ENCODE peak calls at places on chromosomes 11 and 22, in ten cellular contexts. One of them, this sample, is unnamed.

GRCh38 chr11:121964591-121964990 is 151.4 kb downstream of the BLID start:
- DNase-seq in A673: peak
- DNase-seq in activated CD4-positive, alpha-beta T cell treated with anti-CD3 and anti-CD28 coated beads for 36 hours: no peak
- DNase-seq in nucleus accumbens: no peak
- DNase-seq in ELR: peak
- DNase-seq in coronary artery: no peak
- DNase-seq in AML-193: no peak
- DNase-seq in AG10803: peak
- DNase-seq in AG20443: peak
- DNase-seq in stimulated activated CD8-positive, alpha-beta memory T cell treated with anti-CD3 and anti-CD28 coated beads, Interleukin-4, amount 100 ng/mL, for 24 hours: no peak
- DNase-seq in this sample: no peak

GRCh38 chr11:46391578-46392420 is at the start of gene CHRM4:
- DNase-seq in A673: peak
- DNase-seq in activated CD4-positive, alpha-beta T cell treated with anti-CD3 and anti-CD28 coated beads for 36 hours: peak
- DNase-seq in nucleus accumbens: no peak
- DNase-seq in ELR: peak
- DNase-seq in coronary artery: no peak
- DNase-seq in AML-193: no peak
- DNase-seq in AG10803: no peak
- DNase-seq in AG20443: peak
- DNase-seq in stimulated activated CD8-positive, alpha-beta memory T cell treated with anti-CD3 and anti-CD28 coated beads, Interleukin-4, amount 100 ng/mL, for 24 hours: no peak
- DNase-seq in this sample: no peak

GRCh38 chr11:72599325-72600117 is 74.7 kb downstream of the PDE2A start:
- DNase-seq in A673: no peak
- DNase-seq in activated CD4-positive, alpha-beta T cell treated with anti-CD3 and anti-CD28 coated beads for 36 hours: no peak
- DNase-seq in nucleus accumbens: no peak
- DNase-seq in ELR: peak
- DNase-seq in coronary artery: no peak
- DNase-seq in AML-193: no peak
- DNase-seq in AG10803: no peak
- DNase-seq in AG20443: peak
- DNase-seq in stimulated activated CD8-positive, alpha-beta memory T cell treated with anti-CD3 and anti-CD28 coated beads, Interleukin-4, amount 100 ng/mL, for 24 hours: no peak
- DNase-seq in this sample: no peak

GRCh38 chr22:31141551-31141950 is 1.2 kb upstream of the PLA2G3 start:
- DNase-seq in A673: no peak
- DNase-seq in activated CD4-positive, alpha-beta T cell treated with anti-CD3 and anti-CD28 coated beads for 36 hours: no peak
- DNase-seq in nucleus accumbens: no peak
- DNase-seq in ELR: no peak
- DNase-seq in coronary artery: no peak
- DNase-seq in AML-193: no peak
- DNase-seq in AG10803: no peak
- DNase-seq in AG20443: no peak
- DNase-seq in stimulated activated CD8-positive, alpha-beta memory T cell treated with anti-CD3 and anti-CD28 coated beads, Interleukin-4, amount 100 ng/mL, for 24 hours: no peak
- DNase-seq in this sample: no peak

GRCh38 chr11:57539342-57539741 is 1.9 kb downstream of the SMTNL1 start:
- DNase-seq in A673: no peak
- DNase-seq in activated CD4-positive, alpha-beta T cell treated with anti-CD3 and anti-CD28 coated beads for 36 hours: no peak
- DNase-seq in nucleus accumbens: no peak
- DNase-seq in ELR: no peak
- DNase-seq in coronary artery: no peak
- DNase-seq in AML-193: no peak
- DNase-seq in AG10803: no peak
- DNase-seq in AG20443: no peak
- DNase-seq in stimulated activated CD8-positive, alpha-beta memory T cell treated with anti-CD3 and anti-CD28 coated beads, Interleukin-4, amount 100 ng/mL, for 24 hours: no peak
- DNase-seq in this sample: no peak

GRCh38 chr11:13135385-13136271 is 126.5 kb downstream of the RASSF10 start:
- DNase-seq in A673: no peak
- DNase-seq in activated CD4-positive, alpha-beta T cell treated with anti-CD3 and anti-CD28 coated beads for 36 hours: no peak
- DNase-seq in nucleus accumbens: peak
- DNase-seq in ELR: peak
- DNase-seq in coronary artery: no peak
- DNase-seq in AML-193: no peak
- DNase-seq in AG10803: peak
- DNase-seq in AG20443: peak
- DNase-seq in stimulated activated CD8-positive, alpha-beta memory T cell treated with anti-CD3 and anti-CD28 coated beads, Interleukin-4, amount 100 ng/mL, for 24 hours: no peak
- DNase-seq in this sample: no peak

GRCh38 chr11:44524751-44525171 is 40.7 kb upstream of the CD82 start:
- DNase-seq in A673: peak
- DNase-seq in activated CD4-positive, alpha-beta T cell treated with anti-CD3 and anti-CD28 coated beads for 36 hours: no peak
- DNase-seq in nucleus accumbens: no peak
- DNase-seq in ELR: no peak
- DNase-seq in coronary artery: no peak
- DNase-seq in AML-193: no peak
- DNase-seq in AG10803: no peak
- DNase-seq in AG20443: no peak
- DNase-seq in stimulated activated CD8-positive, alpha-beta memory T cell treated with anti-CD3 and anti-CD28 coated beads, Interleukin-4, amount 100 ng/mL, for 24 hours: no peak
- DNase-seq in this sample: no peak

GRCh38 chr11:76524461-76524860 is 79.6 kb downstream of the EMSY start:
- DNase-seq in A673: no peak
- DNase-seq in activated CD4-positive, alpha-beta T cell treated with anti-CD3 and anti-CD28 coated beads for 36 hours: no peak
- DNase-seq in nucleus accumbens: no peak
- DNase-seq in ELR: peak
- DNase-seq in coronary artery: no peak
- DNase-seq in AML-193: no peak
- DNase-seq in AG10803: no peak
- DNase-seq in AG20443: no peak
- DNase-seq in stimulated activated CD8-positive, alpha-beta memory T cell treated with anti-CD3 and anti-CD28 coated beads, Interleukin-4, amount 100 ng/mL, for 24 hours: no peak
- DNase-seq in this sample: no peak

GRCh38 chr11:93905384-93905783 is 55.0 kb upstream of the VSTM5 start:
- DNase-seq in A673: no peak
- DNase-seq in activated CD4-positive, alpha-beta T cell treated with anti-CD3 and anti-CD28 coated beads for 36 hours: no peak
- DNase-seq in nucleus accumbens: no peak
- DNase-seq in ELR: peak
- DNase-seq in coronary artery: no peak
- DNase-seq in AML-193: no peak
- DNase-seq in AG10803: peak
- DNase-seq in AG20443: peak
- DNase-seq in stimulated activated CD8-positive, alpha-beta memory T cell treated with anti-CD3 and anti-CD28 coated beads, Interleukin-4, amount 100 ng/mL, for 24 hours: no peak
- DNase-seq in this sample: no peak

GRCh38 chr11:8267831-8268529 is 4.3 kb upstream of the LMO1 start:
- DNase-seq in A673: no peak
- DNase-seq in activated CD4-positive, alpha-beta T cell treated with anti-CD3 and anti-CD28 coated beads for 36 hours: peak
- DNase-seq in nucleus accumbens: no peak
- DNase-seq in ELR: no peak
- DNase-seq in coronary artery: no peak
- DNase-seq in AML-193: no peak
- DNase-seq in AG10803: no peak
- DNase-seq in AG20443: peak
- DNase-seq in stimulated activated CD8-positive, alpha-beta memory T cell treated with anti-CD3 and anti-CD28 coated beads, Interleukin-4, amount 100 ng/mL, for 24 hours: no peak
- DNase-seq in this sample: no peak

GRCh38 chr11:121249039-121249663 is 43.4 kb upstream of the SC5D start:
- DNase-seq in A673: peak
- DNase-seq in activated CD4-positive, alpha-beta T cell treated with anti-CD3 and anti-CD28 coated beads for 36 hours: peak
- DNase-seq in nucleus accumbens: no peak
- DNase-seq in ELR: peak
- DNase-seq in coronary artery: no peak
- DNase-seq in AML-193: peak
- DNase-seq in AG10803: peak
- DNase-seq in AG20443: peak
- DNase-seq in stimulated activated CD8-positive, alpha-beta memory T cell treated with anti-CD3 and anti-CD28 coated beads, Interleukin-4, amount 100 ng/mL, for 24 hours: no peak
- DNase-seq in this sample: no peak

GRCh38 chr11:9688716-9689511 is 25.0 kb downstream of the SWAP70 start:
- DNase-seq in A673: peak
- DNase-seq in activated CD4-positive, alpha-beta T cell treated with anti-CD3 and anti-CD28 coated beads for 36 hours: peak
- DNase-seq in nucleus accumbens: peak
- DNase-seq in ELR: peak
- DNase-seq in coronary artery: no peak
- DNase-seq in AML-193: peak
- DNase-seq in AG10803: peak
- DNase-seq in AG20443: peak
- DNase-seq in stimulated activated CD8-positive, alpha-beta memory T cell treated with anti-CD3 and anti-CD28 coated beads, Interleukin-4, amount 100 ng/mL, for 24 hours: no peak
- DNase-seq in this sample: no peak

GRCh38 chr11:95608093-95608492 is 181.5 kb downstream of the FAM76B start:
- DNase-seq in A673: no peak
- DNase-seq in activated CD4-positive, alpha-beta T cell treated with anti-CD3 and anti-CD28 coated beads for 36 hours: no peak
- DNase-seq in nucleus accumbens: no peak
- DNase-seq in ELR: no peak
- DNase-seq in coronary artery: no peak
- DNase-seq in AML-193: no peak
- DNase-seq in AG10803: peak
- DNase-seq in AG20443: no peak
- DNase-seq in stimulated activated CD8-positive, alpha-beta memory T cell treated with anti-CD3 and anti-CD28 coated beads, Interleukin-4, amount 100 ng/mL, for 24 hours: no peak
- DNase-seq in this sample: no peak

GRCh38 chr22:46072981-46073682 is 77.2 kb upstream of the PPARA start:
- DNase-seq in A673: peak
- DNase-seq in activated CD4-positive, alpha-beta T cell treated with anti-CD3 and anti-CD28 coated beads for 36 hours: no peak
- DNase-seq in nucleus accumbens: no peak
- DNase-seq in ELR: peak
- DNase-seq in coronary artery: peak
- DNase-seq in AML-193: no peak
- DNase-seq in AG10803: no peak
- DNase-seq in AG20443: no peak
- DNase-seq in stimulated activated CD8-positive, alpha-beta memory T cell treated with anti-CD3 and anti-CD28 coated beads, Interleukin-4, amount 100 ng/mL, for 24 hours: no peak
- DNase-seq in this sample: no peak

GRCh38 chr22:44358723-44359440 is 46.1 kb upstream of the SHISAL1 start:
- DNase-seq in A673: no peak
- DNase-seq in activated CD4-positive, alpha-beta T cell treated with anti-CD3 and anti-CD28 coated beads for 36 hours: no peak
- DNase-seq in nucleus accumbens: no peak
- DNase-seq in ELR: no peak
- DNase-seq in coronary artery: peak
- DNase-seq in AML-193: no peak
- DNase-seq in AG10803: no peak
- DNase-seq in AG20443: no peak
- DNase-seq in stimulated activated CD8-positive, alpha-beta memory T cell treated with anti-CD3 and anti-CD28 coated beads, Interleukin-4, amount 100 ng/mL, for 24 hours: no peak
- DNase-seq in this sample: no peak

GRCh38 chr22:46671824-46672432 is 51.7 kb downstream of the GRAMD4 start:
- DNase-seq in A673: no peak
- DNase-seq in activated CD4-positive, alpha-beta T cell treated with anti-CD3 and anti-CD28 coated beads for 36 hours: no peak
- DNase-seq in nucleus accumbens: no peak
- DNase-seq in ELR: no peak
- DNase-seq in coronary artery: no peak
- DNase-seq in AML-193: no peak
- DNase-seq in AG10803: no peak
- DNase-seq in AG20443: no peak
- DNase-seq in stimulated activated CD8-positive, alpha-beta memory T cell treated with anti-CD3 and anti-CD28 coated beads, Interleukin-4, amount 100 ng/mL, for 24 hours: no peak
- DNase-seq in this sample: no peak

GRCh38 chr11:88398372-88399140 is 61.0 kb upstream of the CTSC start:
- DNase-seq in A673: no peak
- DNase-seq in activated CD4-positive, alpha-beta T cell treated with anti-CD3 and anti-CD28 coated beads for 36 hours: no peak
- DNase-seq in nucleus accumbens: no peak
- DNase-seq in ELR: peak
- DNase-seq in coronary artery: no peak
- DNase-seq in AML-193: no peak
- DNase-seq in AG10803: peak
- DNase-seq in AG20443: peak
- DNase-seq in stimulated activated CD8-positive, alpha-beta memory T cell treated with anti-CD3 and anti-CD28 coated beads, Interleukin-4, amount 100 ng/mL, for 24 hours: no peak
- DNase-seq in this sample: no peak

GRCh38 chr11:44986315-44986714 is 35.6 kb upstream of the TP53I11 start:
- DNase-seq in A673: no peak
- DNase-seq in activated CD4-positive, alpha-beta T cell treated with anti-CD3 and anti-CD28 coated beads for 36 hours: no peak
- DNase-seq in nucleus accumbens: no peak
- DNase-seq in ELR: no peak
- DNase-seq in coronary artery: no peak
- DNase-seq in AML-193: no peak
- DNase-seq in AG10803: no peak
- DNase-seq in AG20443: no peak
- DNase-seq in stimulated activated CD8-positive, alpha-beta memory T cell treated with anti-CD3 and anti-CD28 coated beads, Interleukin-4, amount 100 ng/mL, for 24 hours: no peak
- DNase-seq in this sample: no peak

GRCh38 chr11:10041803-10042202 is 252.2 kb downstream of the SBF2 start:
- DNase-seq in A673: no peak
- DNase-seq in activated CD4-positive, alpha-beta T cell treated with anti-CD3 and anti-CD28 coated beads for 36 hours: no peak
- DNase-seq in nucleus accumbens: no peak
- DNase-seq in ELR: no peak
- DNase-seq in coronary artery: no peak
- DNase-seq in AML-193: peak
- DNase-seq in AG10803: no peak
- DNase-seq in AG20443: no peak
- DNase-seq in stimulated activated CD8-positive, alpha-beta memory T cell treated with anti-CD3 and anti-CD28 coated beads, Interleukin-4, amount 100 ng/mL, for 24 hours: no peak
- DNase-seq in this sample: no peak

GRCh38 chr11:96000064-96000463 is 76.2 kb upstream of the MTMR2 start:
- DNase-seq in A673: no peak
- DNase-seq in activated CD4-positive, alpha-beta T cell treated with anti-CD3 and anti-CD28 coated beads for 36 hours: no peak
- DNase-seq in nucleus accumbens: no peak
- DNase-seq in ELR: no peak
- DNase-seq in coronary artery: no peak
- DNase-seq in AML-193: no peak
- DNase-seq in AG10803: peak
- DNase-seq in AG20443: no peak
- DNase-seq in stimulated activated CD8-positive, alpha-beta memory T cell treated with anti-CD3 and anti-CD28 coated beads, Interleukin-4, amount 100 ng/mL, for 24 hours: no peak
- DNase-seq in this sample: no peak

GRCh38 chr11:119782673-119783072 is 53.7 kb upstream of the NECTIN1 start:
- DNase-seq in A673: no peak
- DNase-seq in activated CD4-positive, alpha-beta T cell treated with anti-CD3 and anti-CD28 coated beads for 36 hours: no peak
- DNase-seq in nucleus accumbens: no peak
- DNase-seq in ELR: no peak
- DNase-seq in coronary artery: no peak
- DNase-seq in AML-193: no peak
- DNase-seq in AG10803: peak
- DNase-seq in AG20443: peak
- DNase-seq in stimulated activated CD8-positive, alpha-beta memory T cell treated with anti-CD3 and anti-CD28 coated beads, Interleukin-4, amount 100 ng/mL, for 24 hours: no peak
- DNase-seq in this sample: no peak

GRCh38 chr11:92276773-92277172 is 52.2 kb downstream of the FAT3 start:
- DNase-seq in A673: no peak
- DNase-seq in activated CD4-positive, alpha-beta T cell treated with anti-CD3 and anti-CD28 coated beads for 36 hours: no peak
- DNase-seq in nucleus accumbens: no peak
- DNase-seq in ELR: peak
- DNase-seq in coronary artery: no peak
- DNase-seq in AML-193: no peak
- DNase-seq in AG10803: peak
- DNase-seq in AG20443: peak
- DNase-seq in stimulated activated CD8-positive, alpha-beta memory T cell treated with anti-CD3 and anti-CD28 coated beads, Interleukin-4, amount 100 ng/mL, for 24 hours: no peak
- DNase-seq in this sample: no peak

GRCh38 chr22:38132794-38133193 is 22.3 kb upstream of the BAIAP2L2 start:
- DNase-seq in A673: no peak
- DNase-seq in activated CD4-positive, alpha-beta T cell treated with anti-CD3 and anti-CD28 coated beads for 36 hours: no peak
- DNase-seq in nucleus accumbens: no peak
- DNase-seq in ELR: no peak
- DNase-seq in coronary artery: no peak
- DNase-seq in AML-193: no peak
- DNase-seq in AG10803: no peak
- DNase-seq in AG20443: no peak
- DNase-seq in stimulated activated CD8-positive, alpha-beta memory T cell treated with anti-CD3 and anti-CD28 coated beads, Interleukin-4, amount 100 ng/mL, for 24 hours: no peak
- DNase-seq in this sample: no peak

GRCh38 chr11:8355418-8355742 is 91.7 kb upstream of the LMO1 start:
- DNase-seq in A673: no peak
- DNase-seq in activated CD4-positive, alpha-beta T cell treated with anti-CD3 and anti-CD28 coated beads for 36 hours: no peak
- DNase-seq in nucleus accumbens: no peak
- DNase-seq in ELR: no peak
- DNase-seq in coronary artery: no peak
- DNase-seq in AML-193: no peak
- DNase-seq in AG10803: no peak
- DNase-seq in AG20443: no peak
- DNase-seq in stimulated activated CD8-positive, alpha-beta memory T cell treated with anti-CD3 and anti-CD28 coated beads, Interleukin-4, amount 100 ng/mL, for 24 hours: no peak
- DNase-seq in this sample: no peak

GRCh38 chr22:43212434-43212952 is 25.6 kb upstream of the TTLL12 start:
- DNase-seq in A673: no peak
- DNase-seq in activated CD4-positive, alpha-beta T cell treated with anti-CD3 and anti-CD28 coated beads for 36 hours: no peak
- DNase-seq in nucleus accumbens: no peak
- DNase-seq in ELR: no peak
- DNase-seq in coronary artery: no peak
- DNase-seq in AML-193: no peak
- DNase-seq in AG10803: no peak
- DNase-seq in AG20443: no peak
- DNase-seq in stimulated activated CD8-positive, alpha-beta memory T cell treated with anti-CD3 and anti-CD28 coated beads, Interleukin-4, amount 100 ng/mL, for 24 hours: no peak
- DNase-seq in this sample: no peak

GRCh38 chr11:11211888-11212287 is 141.2 kb downstream of the CSNK2A3 start:
- DNase-seq in A673: no peak
- DNase-seq in activated CD4-positive, alpha-beta T cell treated with anti-CD3 and anti-CD28 coated beads for 36 hours: no peak
- DNase-seq in nucleus accumbens: no peak
- DNase-seq in ELR: no peak
- DNase-seq in coronary artery: no peak
- DNase-seq in AML-193: no peak
- DNase-seq in AG10803: no peak
- DNase-seq in AG20443: no peak
- DNase-seq in stimulated activated CD8-positive, alpha-beta memory T cell treated with anti-CD3 and anti-CD28 coated beads, Interleukin-4, amount 100 ng/mL, for 24 hours: no peak
- DNase-seq in this sample: no peak

GRCh38 chr11:101003468-101003867 is 126.1 kb downstream of the PGR start:
- DNase-seq in A673: no peak
- DNase-seq in activated CD4-positive, alpha-beta T cell treated with anti-CD3 and anti-CD28 coated beads for 36 hours: no peak
- DNase-seq in nucleus accumbens: no peak
- DNase-seq in ELR: peak
- DNase-seq in coronary artery: no peak
- DNase-seq in AML-193: no peak
- DNase-seq in AG10803: no peak
- DNase-seq in AG20443: no peak
- DNase-seq in stimulated activated CD8-positive, alpha-beta memory T cell treated with anti-CD3 and anti-CD28 coated beads, Interleukin-4, amount 100 ng/mL, for 24 hours: no peak
- DNase-seq in this sample: no peak

GRCh38 chr11:92152245-92152644 is 72.4 kb upstream of the FAT3 start:
- DNase-seq in A673: peak
- DNase-seq in activated CD4-positive, alpha-beta T cell treated with anti-CD3 and anti-CD28 coated beads for 36 hours: no peak
- DNase-seq in nucleus accumbens: no peak
- DNase-seq in ELR: no peak
- DNase-seq in coronary artery: no peak
- DNase-seq in AML-193: no peak
- DNase-seq in AG10803: peak
- DNase-seq in AG20443: no peak
- DNase-seq in stimulated activated CD8-positive, alpha-beta memory T cell treated with anti-CD3 and anti-CD28 coated beads, Interleukin-4, amount 100 ng/mL, for 24 hours: no peak
- DNase-seq in this sample: no peak